ENCODE peak calls at places on chromosomes 12 and 14, in four cellular contexts. T, R, I and D are unnamed samples.

GRCh38 chr14:52413729-52414453 is 99.8 kb downstream of the PTGER2 start:
- DNase-seq in I (no peak), R (no peak), T (no peak), D (no peak)

GRCh38 chr12:3748620-3749019 is 4.3 kb downstream of the CRACR2A start:
- DNase-seq in T (no peak), R (no peak), I (no peak), D (no peak)

GRCh38 chr14:90569201-90569600 is 172.4 kb downstream of the CALM1 start:
- DNase-seq in R (no peak), I (no peak), T (no peak), D (peak; percentile 58)

GRCh38 chr14:22598896-22599244 is 770 bp downstream of the ABHD4 start:
- DNase-seq in T (peak; percentile 51), I (no peak), R (peak; percentile 81), D (peak; percentile 48)

GRCh38 chr12:128810182-128811127 is 13.3 kb downstream of the SLC15A4 start:
- DNase-seq in I (no peak), T (peak; percentile 95), R (no peak), D (no peak)

GRCh38 chr14:61064210-61064609 is 83.2 kb downstream of the SLC38A6 start:
- DNase-seq in I (no peak), T (no peak), R (no peak), D (no peak)

GRCh38 chr12:132866251-132866828 is 21.1 kb downstream of the CHFR start:
- DNase-seq in R (no peak), I (no peak), T (no peak), D (peak; percentile 67)

GRCh38 chr12:79408665-79409064 is 282.1 kb downstream of the PAWR start:
- DNase-seq in T (no peak), I (no peak), R (no peak), D (no peak)

GRCh38 chr14:59600211-59600945 is 23.8 kb upstream of the CCDC175 start:
- DNase-seq in R (no peak), T (no peak), I (no peak), D (peak; percentile 44)

GRCh38 chr14:68974759-68975347 is 4.2 kb downstream of the ACTN1 start:
- DNase-seq in T (no peak), I (no peak), R (no peak), D (no peak)

DNA sequence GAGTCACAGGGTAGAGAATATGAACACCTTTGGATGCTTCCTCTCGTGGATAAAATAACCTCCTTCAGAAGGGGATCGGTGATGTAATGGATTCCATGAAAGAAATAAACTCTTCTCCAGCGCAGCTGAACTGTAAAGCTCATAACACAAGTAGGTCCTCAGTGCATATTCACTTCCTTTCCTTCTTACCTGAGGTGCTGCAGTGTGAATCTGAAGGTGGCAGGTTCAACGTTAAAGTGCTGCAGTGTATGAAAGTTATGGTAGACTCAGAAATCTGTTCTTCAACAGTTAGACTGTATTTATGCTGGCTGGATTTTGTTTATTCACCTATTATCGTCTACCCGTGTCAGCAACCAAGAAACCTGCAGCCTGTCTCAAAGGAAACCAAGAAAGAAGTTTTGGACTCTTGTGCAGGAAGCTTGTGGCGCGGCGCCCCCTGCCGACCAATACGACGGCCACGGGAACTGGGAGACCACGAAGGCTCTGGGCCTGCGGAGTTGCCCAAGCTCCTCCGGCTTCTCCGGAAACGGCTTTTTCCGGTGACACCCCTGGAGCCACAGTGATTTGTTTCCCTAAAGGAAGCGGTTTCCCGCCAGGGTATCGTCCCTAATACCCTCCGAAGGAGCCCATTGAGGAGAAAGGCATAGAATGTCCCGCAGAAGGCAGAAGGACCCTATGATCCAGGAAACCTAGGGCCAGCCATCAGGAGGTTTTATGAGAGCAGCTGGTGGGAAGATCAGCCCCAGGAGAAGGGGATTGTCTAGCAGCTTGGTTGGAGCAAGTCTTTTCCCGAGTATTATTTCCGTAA is 17.6 kb upstream of the RNASE3 start:
- DNase-seq in I (peak; percentile 28), T (peak; percentile 33), R (peak; percentile 33), D (peak; percentile 47)
- H3K27ac ChIP-seq in I (no peak overlapping the region), T (no peak overlapping the region), R (no peak overlapping the region), D (no peak overlapping the region)

GRCh38 chr12:32893458-32893857 is 3.1 kb downstream of the PKP2 start:
- DNase-seq in T (no peak), R (no peak), I (no peak), D (peak; percentile 94)
- H3K27ac ChIP-seq in T (no peak overlapping the region), R (peak overlapping the region; percentile 40), I (no peak overlapping the region), D (peak overlapping the region; percentile 87)

DNA sequence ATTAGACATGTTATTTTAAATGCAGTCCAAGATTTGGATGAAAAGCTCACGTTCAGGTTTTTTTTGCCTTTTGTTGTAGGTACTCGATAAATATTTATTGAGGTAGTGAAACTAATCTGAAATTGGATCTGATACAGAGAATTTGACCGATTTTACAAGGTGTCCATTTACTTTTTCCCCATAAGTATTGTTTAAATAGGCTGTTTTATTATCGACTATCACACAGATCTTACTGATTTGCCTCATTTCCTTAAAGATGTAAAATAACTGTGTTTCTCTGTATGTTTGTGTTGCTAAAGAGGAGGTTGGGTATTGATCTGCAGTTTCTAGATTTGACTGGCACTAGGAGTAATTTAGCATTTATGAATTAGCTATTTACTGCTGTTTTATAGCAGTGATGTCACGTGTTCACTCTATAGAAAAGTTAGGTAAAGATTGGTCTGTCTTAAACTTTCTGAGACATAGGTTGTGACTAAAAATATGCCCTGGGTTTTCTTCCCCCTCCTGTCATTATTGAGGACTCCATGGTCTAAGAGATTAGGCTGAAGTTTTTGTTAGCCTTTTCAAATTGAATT is 3.5 kb downstream of the RAP1B start:
- DNase-seq in T (no peak), I (no peak), R (no peak), D (no peak)
- H3K27ac ChIP-seq in T (peak overlapping the region; percentile 97), I (no peak overlapping the region), R (no peak overlapping the region), D (no peak overlapping the region)

GRCh38 chr14:73236752-73237218 is 521 bp upstream of the PAPLN start:
- DNase-seq in I (no peak), T (no peak), R (no peak), D (no peak)

GRCh38 chr14:73236157-73236556 is 1.1 kb upstream of the PAPLN start:
- DNase-seq in T (no peak), R (no peak), I (no peak), D (no peak)

GRCh38 chr14:73238262-73238852 is 1.1 kb downstream of the PAPLN start:
- DNase-seq in T (no peak), I (no peak), R (peak; percentile 38), D (no peak)

GRCh38 chr14:73237786-73238261 is 518 bp downstream of the PAPLN start:
- DNase-seq in R (peak; percentile 48), I (no peak), T (no peak), D (no peak)

DNA sequence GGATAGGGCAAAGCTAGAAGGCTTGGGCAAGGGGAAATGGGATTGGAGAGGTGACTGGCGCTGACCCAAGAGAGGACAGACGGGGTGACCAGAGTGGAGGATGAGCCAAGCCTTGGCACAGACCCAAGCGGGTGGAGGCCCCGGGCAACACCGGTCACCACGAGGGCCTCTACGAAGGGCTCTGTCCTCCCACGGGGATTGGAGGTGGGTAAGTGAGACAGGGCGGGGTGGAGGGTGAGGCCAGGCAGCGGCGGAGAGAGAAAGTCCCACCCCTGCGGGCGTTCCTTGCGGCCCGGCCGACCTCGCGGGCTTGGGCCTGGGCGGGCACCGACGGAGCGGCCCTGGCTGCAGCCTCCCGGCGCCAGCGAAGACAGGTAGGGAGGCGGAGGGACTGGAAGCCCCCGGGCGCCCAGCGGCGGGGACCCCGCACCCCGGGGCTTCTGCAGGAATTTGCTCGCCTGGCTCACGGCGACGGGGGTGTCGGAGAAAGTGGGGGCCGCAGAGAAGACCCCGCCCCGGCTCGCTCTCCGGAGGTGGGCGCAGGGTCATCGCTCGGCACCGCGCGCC is at the start of gene PAPLN:
- DNase-seq in T (no peak), R (peak; percentile 80), I (no peak), D (peak; percentile 34)
- H3K27ac ChIP-seq in T (no peak within 1 kb of the TSS), R (peak within 1 kb of the TSS; percentile 79), I (no peak within 1 kb of the TSS), D (no peak within 1 kb of the TSS)

GRCh38 chr14:91885113-91885712 is 17.9 kb upstream of the TC2N start:
- DNase-seq in R (no peak), T (no peak), I (no peak), D (no peak)
- H3K27ac ChIP-seq in R (no peak overlapping the region), T (peak overlapping the region; percentile 69), I (peak overlapping the region; percentile 64), D (no peak overlapping the region)

DNA sequence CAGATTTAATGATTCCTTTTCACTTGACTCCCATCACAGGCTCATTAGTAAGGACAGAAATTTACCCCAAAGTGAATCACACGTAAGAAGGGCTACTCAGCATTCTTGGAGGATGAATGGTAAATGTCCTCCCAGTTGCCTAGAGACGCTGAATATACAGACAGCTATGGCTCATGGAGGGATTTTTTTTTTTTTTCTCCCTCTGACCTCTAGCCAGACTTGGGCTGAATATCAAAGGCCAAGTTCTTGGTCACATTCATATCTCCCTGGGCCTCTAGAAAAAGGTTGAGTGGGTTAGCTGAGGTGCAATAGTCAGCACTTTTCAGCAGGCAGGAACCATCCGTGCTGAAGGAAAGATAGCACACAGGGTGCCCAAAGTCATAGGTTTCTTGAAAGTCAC is 77.5 kb downstream of the PHLDA1 start:
- DNase-seq in I (no peak), T (no peak), R (peak; percentile 92), D (peak; percentile 96)
- H3K27ac ChIP-seq in I (no peak overlapping the region), T (no peak overlapping the region), R (peak overlapping the region; percentile 83), D (no peak overlapping the region)

GRCh38 chr14:93725002-93725582 is 63.2 kb downstream of the PRIMA1 start:
- DNase-seq in T (no peak), R (no peak), I (no peak), D (no peak)
- H3K27ac ChIP-seq in T (no peak overlapping the region), R (no peak overlapping the region), I (no peak overlapping the region), D (no peak overlapping the region)

GRCh38 chr14:92677087-92677668 is 71.2 kb downstream of the LGMN start:
- DNase-seq in I (no peak), R (no peak), T (no peak), D (peak; percentile 14)

GRCh38 chr14:92677955-92678354 is 70.5 kb downstream of the LGMN start:
- DNase-seq in T (no peak), I (no peak), R (no peak), D (no peak)

GRCh38 chr14:92679246-92679645 is 69.2 kb downstream of the LGMN start:
- DNase-seq in R (no peak), I (no peak), T (no peak), D (no peak)

GRCh38 chr14:92676448-92677086 is 71.9 kb downstream of the LGMN start:
- DNase-seq in T (no peak), I (no peak), R (no peak), D (no peak)

DNA sequence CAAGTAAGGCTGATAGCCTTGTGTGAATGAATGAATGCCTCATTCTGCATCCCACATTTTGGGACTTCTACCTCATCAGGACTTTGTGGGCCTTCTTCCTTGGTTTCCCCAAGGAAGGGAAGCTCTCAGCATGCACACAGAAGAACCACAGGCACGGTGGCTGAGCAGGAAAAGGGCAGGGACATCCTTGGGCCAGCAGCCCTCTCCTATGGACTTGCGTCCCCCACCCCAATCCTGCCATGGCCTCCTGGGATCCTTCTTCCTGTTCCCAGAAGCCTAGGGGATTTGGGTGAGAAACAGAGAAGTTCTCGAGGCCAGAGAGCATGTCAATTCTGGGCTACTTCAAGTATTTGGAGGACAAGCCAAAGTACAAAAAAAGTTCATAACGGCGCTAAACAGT is 69.7 kb downstream of the LGMN start:
- DNase-seq in T (no peak), R (no peak), I (no peak), D (no peak)
- H3K27ac ChIP-seq in T (no peak overlapping the region), R (no peak overlapping the region), I (no peak overlapping the region), D (no peak overlapping the region)